ENCODE peak calls at places on chromosome 16, in four cellular contexts. P is HepG2, I is SK-N-SH, K is GM12878. X is an unnamed sample.

GRCh38 chr16:84842516-84843148 is 22.8 kb downstream of the CRISPLD2 start:
- DNase-seq in K (no peak), P (no peak), I (peak), X (no peak)

GRCh38 chr16:2196162-2196980 is at the start of gene CASKIN1:
- DNase-seq in P (no peak), I (peak), K (no peak), X (peak)

GRCh38 chr16:30778549-30779244 is 8.3 kb downstream of the ZNF629 start:
- DNase-seq in P (no peak), I (no peak), K (no peak), X (peak)

GRCh38 chr16:11613381-11614303 is 26.9 kb upstream of the LITAF start:
- DNase-seq in P (peak), I (no peak), K (no peak), X (peak)

GRCh38 chr16:85354623-85355514 is 242.6 kb upstream of the CIBAR2 start:
- DNase-seq in K (no peak), P (no peak), I (peak), X (peak)

GRCh38 chr16:14003119-14003570 is 68.0 kb upstream of the MRTFB start:
- DNase-seq in I (peak), P (no peak), K (no peak), X (peak)

GRCh38 chr16:24645739-24646645 is 83.5 kb upstream of the TNRC6A start:
- DNase-seq in I (no peak), P (peak), K (no peak), X (no peak)

GRCh38 chr16:4548124-4548523 is 8.0 kb upstream of the C16orf96 start:
- DNase-seq in P (no peak), K (no peak), I (no peak), X (no peak)

GRCh38 chr16:50702725-50703124 is 9.3 kb downstream of the NOD2 start:
- DNase-seq in P (no peak), I (no peak), K (no peak), X (no peak)

GRCh38 chr16:54847207-54847606 is 83.5 kb upstream of the IRX5 start:
- DNase-seq in I (no peak), K (no peak), P (no peak), X (no peak)

GRCh38 chr16:56977256-56977655 is 12.1 kb upstream of the NLRC5 start:
- DNase-seq in P (no peak), K (no peak), I (no peak), X (no peak)

GRCh38 chr16:88454315-88455057 is 1.4 kb downstream of the ZFPM1 start:
- DNase-seq in P (no peak), K (no peak), I (peak), X (no peak)

GRCh38 chr16:57609541-57610401 is 18.7 kb upstream of the ADGRG1 start:
- DNase-seq in I (peak), K (peak), P (no peak), X (no peak)

GRCh38 chr16:88940196-88941050 is 36.6 kb downstream of the CBFA2T3 start:
- DNase-seq in P (no peak), I (peak), K (no peak), X (no peak)

GRCh38 chr16:48947371-48947713 is 334.3 kb downstream of the CBLN1 start:
- DNase-seq in K (no peak), P (no peak), I (no peak), X (no peak)

GRCh38 chr16:35404273-35404672 is 1944.9 kb downstream of the TP53TG3F start:
- DNase-seq in K (no peak), P (no peak), I (no peak), X (no peak)

GRCh38 chr16:55035037-55035436 is 104.4 kb downstream of the IRX5 start:
- DNase-seq in K (no peak), I (peak), P (peak), X (peak)

GRCh38 chr16:58028168-58028455 is 2.6 kb downstream of the MMP15 start:
- DNase-seq in I (no peak), K (no peak), P (no peak), X (no peak)

GRCh38 chr16:62256406-62256805 is 220.2 kb upstream of the CDH8 start:
- DNase-seq in K (no peak), P (no peak), I (peak), X (no peak)

GRCh38 chr16:25110392-25110947 is 1.1 kb upstream of the LCMT1 start:
- DNase-seq in I (no peak), K (no peak), P (no peak), X (no peak)

GRCh38 chr16:9280067-9280466 is 188.6 kb downstream of the HAPSTR1 start:
- DNase-seq in P (no peak), K (no peak), I (no peak), X (no peak)

GRCh38 chr16:10597184-10597583 is 16.8 kb upstream of the EMP2 start:
- DNase-seq in P (no peak), I (no peak), K (no peak), X (no peak)

GRCh38 chr16:5422643-5423496 is 325.3 kb upstream of the EEF2KMT start:
- DNase-seq in K (no peak), I (no peak), P (no peak), X (no peak)

GRCh38 chr16:87028481-87029320 is 288.5 kb downstream of the C16orf95 start:
- DNase-seq in I (no peak), K (no peak), P (no peak), X (no peak)

GRCh38 chr16:7839568-7839967 is 506.9 kb downstream of the RBFOX1 start:
- DNase-seq in K (no peak), P (no peak), I (no peak), X (no peak)

GRCh38 chr16:72666267-72666666 is 381.7 kb downstream of the ZFHX3 start:
- DNase-seq in I (no peak), K (no peak), P (no peak), X (no peak)

GRCh38 chr16:20740901-20741491 is 622 bp downstream of the THUMPD1 start:
- DNase-seq in K (peak), P (peak), I (peak), X (peak)

GRCh38 chr16:20744922-20745440 is 3.4 kb upstream of the THUMPD1 start:
- DNase-seq in I (no peak), P (no peak), K (no peak), X (peak)

GRCh38 chr16:20743591-20743990 is 2.0 kb upstream of the THUMPD1 start:
- DNase-seq in P (no peak), I (no peak), K (no peak), X (no peak)

GRCh38 chr16:20740007-20740883 is 1.4 kb downstream of the THUMPD1 start:
- DNase-seq in K (no peak), P (peak), I (peak), X (no peak)

DNA sequence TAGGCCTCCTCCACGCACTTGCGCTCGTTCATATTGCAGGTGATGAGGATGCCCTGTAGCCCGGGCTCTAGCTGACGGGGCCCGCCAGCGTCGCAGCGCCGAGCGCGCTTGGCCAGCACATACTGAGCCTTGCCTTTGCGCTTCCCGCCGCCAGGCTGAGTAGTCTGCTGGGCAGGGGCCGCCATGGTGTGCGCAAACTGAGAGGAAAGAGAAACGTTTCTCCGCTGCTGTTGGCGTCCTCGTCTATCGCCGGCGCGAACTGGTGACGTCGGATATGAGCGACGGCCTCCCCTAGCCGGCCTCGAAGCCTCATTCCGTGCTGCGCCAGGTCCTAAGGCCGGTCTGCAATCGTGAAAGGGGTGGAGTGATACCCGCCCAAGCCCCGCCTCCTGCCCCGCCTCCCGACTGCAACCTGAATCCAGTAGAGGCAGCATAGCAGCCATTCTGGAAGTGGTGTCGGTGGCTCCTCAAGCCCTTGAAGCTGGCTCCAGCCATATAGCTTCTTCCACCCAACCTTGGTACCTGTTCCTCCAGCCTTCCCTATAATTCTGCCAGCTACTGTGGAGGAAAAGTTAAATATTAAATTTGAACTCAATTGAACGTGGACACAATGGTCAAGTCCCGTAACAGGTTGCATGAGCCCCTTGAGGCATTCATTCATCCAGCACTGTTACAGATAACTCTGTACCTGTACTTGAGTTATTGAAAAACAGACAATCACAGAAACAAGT is at the start of gene THUMPD1:
- DNase-seq in K (peak), P (peak), I (peak), X (peak)
- TF ChIP-seq NFIC in K (no peak), P (no peak), I (peak), X (peak)

GRCh38 chr16:17392857-17393421 is 77.8 kb downstream of the XYLT1 start:
- DNase-seq in K (no peak), I (no peak), P (no peak), X (no peak)

GRCh38 chr16:17392127-17392856 is 78.5 kb downstream of the XYLT1 start:
- DNase-seq in I (no peak), P (no peak), K (no peak), X (no peak)

GRCh38 chr16:17397499-17397891 is 73.3 kb downstream of the XYLT1 start:
- DNase-seq in I (peak), P (peak), K (no peak), X (peak)

GRCh38 chr16:17395849-17396480 is 74.8 kb downstream of the XYLT1 start:
- DNase-seq in P (no peak), K (no peak), I (no peak), X (no peak)

DNA sequence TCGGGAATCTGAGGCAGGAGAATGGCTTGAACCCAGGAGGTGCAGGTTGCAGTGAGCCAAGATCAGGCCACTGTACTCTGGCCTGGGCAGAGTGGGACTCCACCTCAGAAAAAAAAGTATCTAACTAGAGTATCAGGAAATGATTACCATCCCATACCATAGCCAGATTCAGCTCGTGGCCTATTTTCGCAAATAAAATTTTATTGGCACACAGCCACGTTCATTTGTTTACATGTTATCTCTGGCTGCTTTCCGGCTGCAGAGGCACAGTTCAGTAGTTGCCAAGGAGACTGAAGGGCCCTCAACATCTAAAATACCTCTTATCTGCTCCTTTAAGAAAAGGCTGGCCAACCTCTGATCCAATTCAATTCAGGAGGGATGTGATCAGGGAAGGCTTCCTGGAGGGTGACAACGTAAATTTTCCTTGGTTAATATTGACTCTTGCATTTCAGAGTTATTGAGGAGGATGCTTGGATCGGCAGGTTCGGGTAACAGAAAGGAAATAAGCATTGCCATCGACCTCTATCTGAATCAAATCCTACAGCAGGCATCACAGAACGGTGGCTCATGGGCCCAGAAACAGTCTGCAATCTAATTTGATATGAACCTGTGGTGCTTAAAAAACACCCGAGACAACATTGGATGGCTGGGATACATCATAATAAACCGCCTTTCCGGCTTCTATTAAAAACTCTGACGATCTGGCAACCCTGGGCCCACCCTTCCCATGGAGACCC is 73.8 kb downstream of the XYLT1 start:
- DNase-seq in K (no peak), P (no peak), I (peak), X (no peak)
- TF ChIP-seq SMC3 in K (no peak), P (no peak), I (no peak), X (no peak)

DNA sequence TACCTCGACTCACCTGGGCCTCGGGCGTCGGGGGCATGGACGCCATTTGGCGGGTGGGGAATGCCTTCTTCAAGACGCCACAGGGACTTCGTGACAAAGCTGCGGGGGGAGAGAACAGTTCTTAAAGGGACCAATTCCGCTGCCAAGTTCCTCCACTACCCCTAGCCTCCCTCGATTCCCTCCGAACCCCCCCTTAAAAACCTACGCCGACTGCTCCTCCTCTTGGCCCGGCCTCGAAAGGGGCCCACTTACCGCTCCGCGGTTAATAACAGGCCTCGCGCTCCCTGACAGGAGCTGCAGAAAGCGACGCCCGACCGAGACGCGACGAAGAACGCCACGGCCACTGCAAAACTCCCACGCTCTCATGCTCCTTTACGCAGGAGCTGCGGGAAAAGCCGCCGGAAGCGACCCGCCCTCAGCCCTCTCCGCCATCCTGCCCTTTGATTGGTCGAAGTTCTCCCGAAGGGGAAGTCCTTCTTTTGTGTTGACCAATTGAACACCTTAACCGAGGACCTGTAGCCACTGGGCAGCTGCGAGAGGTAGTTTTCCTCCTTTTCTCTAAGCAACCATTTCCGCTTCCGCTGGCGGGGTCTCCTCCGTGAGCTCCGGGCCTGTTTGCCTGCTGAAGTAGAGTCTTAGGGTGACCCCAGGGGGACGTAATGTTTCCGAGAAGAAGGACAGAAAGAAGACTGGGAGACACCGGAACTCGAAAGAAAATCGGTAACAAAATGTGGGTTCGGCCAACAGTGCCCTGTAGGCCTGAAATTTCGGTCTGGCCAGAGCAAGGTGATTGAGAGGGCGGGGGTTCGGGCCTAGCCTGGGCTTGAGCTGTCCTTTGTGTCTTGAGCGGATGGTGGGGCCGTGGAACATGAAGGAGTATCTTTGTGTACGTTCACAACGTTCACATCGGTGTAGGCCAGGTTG is at the start of the genes NAA60 and ZNF597:
- DNase-seq in K (peak), P (peak), I (peak), X (peak)
- TF ChIP-seq NFIC in K (no peak), P (no peak), I (no peak), X (no peak)

GRCh38 chr16:46911650-46912049 is 27.5 kb downstream of the GPT2 start:
- DNase-seq in K (no peak), I (no peak), P (no peak), X (no peak)

GRCh38 chr16:46911038-46911437 is 26.9 kb downstream of the GPT2 start:
- DNase-seq in P (no peak), I (no peak), K (peak), X (no peak)

GRCh38 chr16:46906360-46907060 is 22.3 kb downstream of the GPT2 start:
- DNase-seq in I (no peak), P (no peak), K (no peak), X (no peak)

GRCh38 chr16:46907061-46907774 is 23.1 kb downstream of the GPT2 start:
- DNase-seq in K (no peak), P (no peak), I (no peak), X (no peak)

DNA sequence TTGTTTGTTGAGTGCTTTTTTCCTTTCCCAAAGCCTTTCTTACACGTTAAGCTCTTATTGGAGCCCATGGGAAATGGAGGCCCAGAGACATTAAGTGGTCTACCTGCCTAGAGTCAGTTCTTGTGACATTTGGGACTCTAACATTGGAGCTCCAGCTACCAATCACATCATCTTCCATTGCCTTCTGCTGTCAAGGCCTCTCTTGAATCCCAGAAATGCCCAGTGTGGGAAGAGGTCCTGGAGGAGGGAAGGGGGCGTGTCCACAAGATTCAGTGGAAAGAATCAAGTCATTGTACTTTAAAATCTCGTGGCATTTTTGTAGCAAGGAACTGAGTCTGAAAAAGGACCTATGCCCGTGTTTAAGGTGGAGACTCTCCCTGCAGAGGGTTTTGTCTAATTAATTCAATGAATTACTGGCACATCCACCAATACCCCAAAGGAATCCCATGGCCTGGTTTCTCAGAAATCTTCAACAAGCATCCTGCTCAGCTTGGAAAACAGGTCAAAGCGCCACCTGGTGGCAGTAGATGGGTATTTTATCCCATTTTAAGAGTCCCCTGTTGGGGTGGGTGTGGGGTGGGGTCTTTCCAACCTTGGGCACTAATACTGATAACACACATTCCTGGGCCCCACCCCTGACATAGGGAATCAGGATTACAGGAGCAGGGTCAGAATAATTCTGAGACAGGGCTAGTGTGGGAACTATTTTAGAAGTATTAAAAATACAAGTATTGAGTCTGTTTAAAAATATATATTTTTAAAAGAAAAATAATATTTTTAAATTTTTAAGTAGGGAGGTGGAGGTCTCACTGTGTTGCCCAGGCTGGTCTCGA is 24.6 kb downstream of the GPT2 start:
- DNase-seq in K (no peak), P (peak), I (peak), X (peak)
- TF ChIP-seq SMC3 in K (peak), P (peak), I (peak), X (peak)

DNA sequence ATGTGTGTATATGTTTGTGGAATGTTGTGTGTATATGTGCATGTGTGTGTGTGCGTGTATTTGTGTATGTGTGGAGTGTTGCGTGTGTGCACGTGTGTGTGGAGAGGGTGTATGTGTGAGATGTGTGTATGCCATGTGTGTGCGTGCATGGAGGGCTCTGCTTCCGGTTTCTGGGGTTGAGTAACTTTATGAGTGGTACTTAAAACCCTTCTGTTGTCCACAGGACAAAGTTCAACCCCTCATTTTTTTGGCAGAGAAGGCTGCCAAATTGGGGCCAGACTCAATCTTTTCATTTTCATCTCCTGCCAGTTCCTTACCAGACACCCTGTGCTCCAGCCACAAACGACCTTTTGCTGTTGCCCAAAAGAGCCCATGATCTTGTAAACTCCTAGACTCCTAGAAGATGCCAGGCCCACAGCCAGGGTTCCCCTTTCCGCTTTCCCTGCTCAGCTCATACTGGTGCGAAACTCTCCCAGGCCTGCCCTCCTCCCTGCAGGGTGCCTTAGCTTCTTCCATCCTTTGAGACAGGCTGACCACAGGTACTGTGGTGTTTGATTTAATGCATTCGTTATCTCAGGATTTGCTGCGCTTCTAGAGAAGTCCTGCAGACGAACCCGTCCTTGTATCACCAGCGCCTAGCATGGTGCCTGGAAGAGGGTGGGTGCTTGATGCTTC is 100.2 kb downstream of the CMIP start:
- DNase-seq in I (no peak), K (no peak), P (no peak), X (no peak)
- TF ChIP-seq NFIC in I (no peak), K (no peak), P (no peak), X (no peak)

X was measured in K562.